ENCODE peak calls at places on chromosome 15, in nine cellular contexts. V is thyroid gland, Y is sigmoid colon, C is HCT116, S is body of pancreas, H is transverse colon, N is spleen, X is heart left ventricle, P is testis. B is an unnamed sample.

GRCh38 chr15:42089942-42090341 is 4.4 kb downstream of the PLA2G4D start:
- DNase-seq in V (no peak), Y (no peak), C (no peak), S (no peak), H (peak; percentile 1), N (no peak), X (no peak), P (no peak), B (no peak)

GRCh38 chr15:70566989-70567388 is 196.4 kb downstream of the UACA start:
- DNase-seq in V (no peak), Y (no peak), C (no peak), S (no peak), H (no peak), N (no peak), X (no peak), P (no peak), B (no peak)

GRCh38 chr15:59352189-59352588 is 20.5 kb downstream of the MYO1E start:
- DNase-seq in V (no peak), Y (no peak), C (no peak), S (no peak), H (no peak), N (no peak), X (no peak), P (no peak), B (no peak)

GRCh38 chr15:52658955-52659354 is 20.2 kb downstream of the ATOSA start:
- DNase-seq in V (no peak), Y (no peak), C (no peak), S (no peak), H (no peak), N (no peak), X (no peak), P (no peak), B (no peak)

GRCh38 chr15:47987908-47988532 is 132.8 kb upstream of the SLC24A5 start:
- DNase-seq in V (peak; percentile 10), Y (no peak), C (peak; percentile 0), S (peak; percentile 37), H (no peak), N (no peak), X (no peak), P (peak; percentile 52), B (no peak)

GRCh38 chr15:88654430-88655102 is 15.8 kb downstream of the ISG20 start:
- DNase-seq in V (no peak), Y (peak; percentile 53), C (no peak), S (no peak), H (no peak), N (peak; percentile 70), X (no peak), P (peak; percentile 8), B (no peak)

GRCh38 chr15:47824185-47824584 is 106.9 kb downstream of the SEMA6D start:
- DNase-seq in V (no peak), Y (no peak), C (no peak), S (no peak), H (no peak), N (no peak), X (no peak), P (no peak), B (no peak)

GRCh38 chr15:68592054-68592453 is 13.3 kb downstream of the CORO2B start:
- DNase-seq in V (no peak), Y (no peak), C (no peak), S (no peak), H (no peak), N (no peak), X (no peak), P (no peak), B (no peak)

GRCh38 chr15:28918141-28918983 is 32.6 kb downstream of the APBA2 start:
- DNase-seq in V (no peak), Y (peak; percentile 57), C (peak; percentile 63), S (no peak), H (no peak), N (peak; percentile 73), X (no peak), P (no peak), B (no peak)

GRCh38 chr15:60922736-60923135 is 306.4 kb downstream of the RORA start:
- DNase-seq in V (no peak), Y (no peak), C (no peak), S (no peak), H (no peak), N (no peak), X (no peak), P (no peak), B (no peak)

DNA sequence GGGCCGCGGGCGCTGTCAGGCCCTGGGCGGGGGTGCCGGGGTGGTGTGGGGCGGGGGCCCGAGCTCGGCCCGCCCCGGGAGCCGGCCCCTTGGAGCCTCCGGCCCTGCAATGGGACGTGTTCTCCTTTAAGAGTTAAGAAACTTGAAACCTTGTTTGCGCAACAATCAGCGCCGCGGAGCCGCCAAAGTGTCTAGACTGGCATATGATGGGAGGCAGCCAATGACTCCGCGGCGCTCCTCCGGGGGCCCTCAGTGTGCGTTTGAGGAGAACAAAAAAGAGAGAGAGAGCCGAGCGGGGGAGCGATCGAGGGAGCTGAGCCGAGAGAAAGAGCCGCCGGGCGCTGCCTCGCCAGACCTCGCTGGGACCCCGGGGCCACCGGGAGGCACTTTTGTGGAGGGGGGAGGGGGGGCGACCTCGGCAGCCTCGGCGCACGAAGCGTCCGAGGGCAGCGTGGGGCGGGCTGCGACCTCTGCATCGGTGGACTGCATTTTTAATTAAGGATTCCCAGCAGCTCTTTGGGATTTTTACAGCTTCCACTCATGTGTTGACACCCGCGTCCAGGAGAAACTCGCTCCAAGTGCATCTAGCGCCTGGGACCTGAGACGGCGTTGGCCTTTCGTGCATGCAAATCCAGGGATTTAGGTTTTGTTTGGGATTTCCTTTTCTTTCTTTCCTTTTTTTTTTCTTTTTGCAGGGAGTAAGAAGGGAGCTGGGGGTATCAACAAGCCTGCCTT is at the start of gene SMAD6:
- DNase-seq in V (peak; percentile 99), Y (peak; percentile 97), C (peak; percentile 95), S (peak; percentile 95), H (peak; percentile 94), N (peak; percentile 93), X (peak; percentile 97), P (peak; percentile 93), B (peak; percentile 97)
- TF ChIP-seq POLR2A in V (peak; percentile 96), Y (peak; percentile 24), C (peak; percentile 79), S (peak; percentile 63), H (peak; percentile 57), N (no peak), X (no peak), P (no peak), B (peak; percentile 68)

GRCh38 chr15:82312611-82313349 is 36.5 kb downstream of the GOLGA6L10 start:
- DNase-seq in V (no peak), Y (peak; percentile 50), C (no peak), S (no peak), H (no peak), N (peak; percentile 29), X (no peak), P (no peak), B (no peak)
- H3K4me1 ChIP-seq in V (no peaks in the 10 kb centered on the region), Y (no peaks in the 10 kb centered on the region), C (no peaks in the 10 kb centered on the region), S (no peaks in the 10 kb centered on the region), H (no peaks in the 10 kb centered on the region), N (no peaks in the 10 kb centered on the region), X (no peaks in the 10 kb centered on the region), P (no peaks in the 10 kb centered on the region), B (no peaks in the 10 kb centered on the region)

GRCh38 chr15:85118581-85118980 is 136.9 kb downstream of the PDE8A start:
- DNase-seq in V (peak; percentile 84), Y (no peak), C (no peak), S (no peak), H (no peak), N (no peak), X (no peak), P (no peak), B (no peak)

GRCh38 chr15:85124173-85124572 is 142.5 kb downstream of the PDE8A start:
- DNase-seq in V (no peak), Y (no peak), C (no peak), S (no peak), H (no peak), N (no peak), X (no peak), P (no peak), B (no peak)

GRCh38 chr15:85116925-85117646 is 135.4 kb downstream of the PDE8A start:
- DNase-seq in V (no peak), Y (no peak), C (no peak), S (no peak), H (no peak), N (no peak), X (no peak), P (no peak), B (no peak)

GRCh38 chr15:85118173-85118572 is 136.5 kb downstream of the PDE8A start:
- DNase-seq in V (no peak), Y (no peak), C (no peak), S (no peak), H (no peak), N (no peak), X (no peak), P (no peak), B (no peak)

DNA sequence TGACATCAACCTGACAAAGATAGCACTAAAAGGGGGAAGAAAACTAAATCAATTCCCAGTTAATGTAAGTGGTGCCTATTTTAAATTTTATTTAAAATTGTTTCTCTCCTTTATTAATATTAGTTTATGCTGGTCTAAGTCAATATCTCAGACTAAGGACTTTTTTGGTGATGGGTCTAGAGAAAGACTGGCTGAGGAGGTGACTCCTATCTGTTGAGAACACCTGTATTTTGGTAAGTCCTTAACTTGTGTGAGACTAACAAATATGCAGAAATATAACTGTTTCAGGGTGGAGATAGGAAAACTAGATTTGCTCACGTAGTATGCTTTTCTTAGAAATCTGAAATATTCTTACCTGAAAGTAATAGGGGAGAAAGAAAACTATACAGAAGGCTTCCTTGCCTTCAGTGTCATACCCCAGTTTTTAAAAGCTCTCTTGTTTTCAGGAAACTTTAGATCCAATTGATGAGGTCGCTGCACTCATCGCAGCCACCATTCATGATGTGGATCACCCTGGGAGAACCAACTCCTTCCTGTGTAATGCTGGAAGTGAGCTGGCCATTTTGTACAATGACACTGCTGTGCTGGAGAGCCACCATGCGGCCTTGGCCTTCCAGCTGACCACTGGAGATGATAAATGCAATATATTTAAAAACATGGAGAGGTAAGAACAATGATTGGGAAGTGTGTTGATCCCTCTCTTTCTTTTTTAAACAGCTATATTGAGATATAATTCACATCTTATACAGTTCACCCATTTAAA is 138.9 kb downstream of the PDE8A start:
- DNase-seq in V (no peak), Y (no peak), C (no peak), S (no peak), H (no peak), N (no peak), X (no peak), P (no peak), B (no peak)
- H3K27ac ChIP-seq in V (no peak overlapping the region), Y (no peak overlapping the region), C (no peak overlapping the region), S (no peak overlapping the region), H (no peak overlapping the region), N (no peak overlapping the region), X (no peak overlapping the region), P (no peak overlapping the region), B (no peak overlapping the region)

DNA sequence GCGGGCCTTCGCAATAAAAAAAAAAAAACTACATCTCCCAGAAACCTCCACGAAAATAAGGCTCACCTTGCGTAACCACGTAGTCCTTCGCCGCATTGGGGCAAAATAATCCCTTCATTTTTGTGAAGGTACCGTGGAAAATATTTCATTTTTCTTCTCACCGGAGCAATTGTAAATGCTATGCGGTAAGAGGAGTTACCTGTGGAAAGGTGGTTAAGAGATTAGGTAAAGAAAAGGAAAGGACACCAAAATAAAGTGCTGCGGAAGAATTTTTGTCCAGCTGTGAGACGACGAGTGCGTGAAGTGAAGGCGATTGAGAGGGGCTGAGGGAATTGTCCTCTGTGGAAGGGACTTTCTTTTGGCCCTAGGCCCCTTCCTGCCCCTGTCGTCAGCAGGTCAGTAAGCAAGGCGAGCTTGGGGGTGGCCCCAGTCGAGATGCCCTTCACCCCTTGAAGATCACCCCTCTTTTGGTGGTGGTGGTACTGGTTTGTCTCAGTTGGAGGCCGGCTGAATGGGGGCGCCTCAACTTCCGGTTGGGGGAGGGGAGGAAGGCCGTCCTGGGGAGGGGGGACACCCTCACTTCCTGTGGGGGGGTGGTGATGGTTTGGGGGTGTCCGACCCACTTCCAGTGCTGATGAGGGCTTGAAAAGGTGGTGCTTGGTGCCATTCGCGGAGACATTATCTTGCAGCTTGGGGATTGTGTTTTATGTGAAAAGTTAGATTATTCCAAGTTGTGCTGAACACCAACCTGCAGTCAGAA is at the start of gene HMG20A:
- DNase-seq in V (peak; percentile 56), Y (peak; percentile 80), C (peak; percentile 86), S (peak; percentile 52), H (peak; percentile 50), N (peak; percentile 90), X (peak; percentile 64), P (peak; percentile 75), B (peak; percentile 72)
- TF ChIP-seq POLR2A in V (peak; percentile 55), Y (no peak), C (peak; percentile 51), S (peak; percentile 78), H (peak; percentile 63), N (no peak), X (no peak), P (no peak), B (no peak)

B was measured in uterus.